ENCODE peak calls at places on chromosomes 7 and 10, in eight cellular contexts. U is GM23338, I is IMR-90, T is pancreas, R is suprapubic skin, Y is fibroblast of pulmonary artery, Z is WERI-Rb-1, M is Panc1. N is an unnamed sample.

GRCh38 chr7:7764515-7765138 is 46.2 kb upstream of the RPA3 start:
- DNase-seq in U (no peak), I (no peak), T (no peak), R (no peak), Y (no peak), Z (no peak), M (no peak), N (no peak)

GRCh38 chr10:4130685-4131084 is 345.7 kb upstream of the KLF6 start:
- DNase-seq in U (no peak), I (no peak), T (no peak), R (no peak), Y (no peak), Z (no peak), M (no peak), N (no peak)

GRCh38 chr7:30445770-30446169 is 32.8 kb downstream of the NOD1 start:
- DNase-seq in U (peak; percentile 74), I (peak; percentile 66), T (peak; percentile 65), R (peak; percentile 88), Y (peak; percentile 72), Z (peak; percentile 19), M (no peak), N (no peak)

GRCh38 chr10:114081911-114082583 is 38.4 kb downstream of the ADRB1 start:
- DNase-seq in U (no peak), I (no peak), T (no peak), R (no peak), Y (no peak), Z (no peak), M (no peak), N (no peak)

GRCh38 chr7:92253251-92253650 is 7.5 kb downstream of the ANKIB1 start:
- DNase-seq in U (no peak), I (no peak), T (no peak), R (no peak), Y (no peak), Z (no peak), M (no peak), N (no peak)

GRCh38 chr7:44278451-44279161 is 46.8 kb downstream of the CAMK2B start:
- DNase-seq in U (no peak), I (peak; percentile 75), T (peak; percentile 2), R (peak; percentile 68), Y (no peak), Z (peak; percentile 4), M (no peak), N (no peak)

GRCh38 chr7:32958046-32959025 is 1.1 kb downstream of the FKBP9 start:
- DNase-seq in U (peak; percentile 46), I (peak; percentile 59), T (no peak), R (peak; percentile 85), Y (peak; percentile 82), Z (no peak), M (no peak), N (no peak)

GRCh38 chr7:130114374-130114773 is 44.0 kb downstream of the KLHDC10 start:
- DNase-seq in U (no peak), I (no peak), T (no peak), R (no peak), Y (no peak), Z (no peak), M (no peak), N (no peak)

GRCh38 chr10:72087969-72088878 is at the start of gene SPOCK2:
- DNase-seq in U (peak; percentile 64), I (no peak), T (no peak), R (peak; percentile 78), Y (no peak), Z (no peak), M (no peak), N (no peak)

GRCh38 chr10:97321032-97321806 is 2.1 kb downstream of the FRAT1 start:
- DNase-seq in U (peak; percentile 79), I (no peak), T (peak; percentile 48), R (no peak), Y (no peak), Z (no peak), M (no peak), N (no peak)

GRCh38 chr10:35005868-35006267 is 84.3 kb downstream of the CUL2 start:
- DNase-seq in U (no peak), I (peak; percentile 98), T (no peak), R (no peak), Y (peak; percentile 99), Z (no peak), M (peak; percentile 94), N (no peak)

GRCh38 chr7:45153238-45153637 is 4.4 kb upstream of the RAMP3 start:
- DNase-seq in U (no peak), I (peak; percentile 4), T (no peak), R (peak; percentile 32), Y (no peak), Z (no peak), M (no peak), N (no peak)

GRCh38 chr7:128113839-128114238 is 82.6 kb upstream of the LRRC4 start:
- DNase-seq in U (no peak), I (no peak), T (no peak), R (peak; percentile 40), Y (no peak), Z (no peak), M (no peak), N (no peak)

GRCh38 chr7:75045881-75046280 is 27.7 kb downstream of the RCC1L start:
- DNase-seq in U (no peak), I (no peak), T (no peak), R (no peak), Y (no peak), Z (peak; percentile 96), M (no peak), N (no peak)

GRCh38 chr7:75042299-75042698 is 31.3 kb downstream of the RCC1L start:
- DNase-seq in U (no peak), I (no peak), T (no peak), R (no peak), Y (no peak), Z (no peak), M (no peak), N (no peak)

GRCh38 chr7:75040512-75040911 is 33.1 kb downstream of the RCC1L start:
- DNase-seq in U (no peak), I (no peak), T (no peak), R (no peak), Y (no peak), Z (peak; percentile 29), M (no peak), N (no peak)

GRCh38 chr7:75039709-75040108 is 33.9 kb downstream of the RCC1L start:
- DNase-seq in U (no peak), I (no peak), T (no peak), R (no peak), Y (no peak), Z (peak; percentile 86), M (no peak), N (no peak)

GRCh38 chr7:75042831-75043703 is 30.5 kb downstream of the RCC1L start:
- DNase-seq in U (no peak), I (no peak), T (no peak), R (no peak), Y (no peak), Z (peak; percentile 42), M (no peak), N (no peak)
- TF ChIP-seq CTCF in U (no peak), I (no peak), T (no peak), R (no peak), Y (no peak), Z (no peak), M (no peak), N (no peak)

GRCh38 chr10:132170561-132171361 is 16.0 kb upstream of the DPYSL4 start:
- DNase-seq in U (no peak), I (no peak), T (no peak), R (no peak), Y (no peak), Z (no peak), M (no peak), N (no peak)
- H3K4me3 ChIP-seq in U (no peak overlapping the region), I (no peak overlapping the region), T (no peak overlapping the region), R (no peak overlapping the region), Y (no peak overlapping the region), Z (no peak overlapping the region), M (no peak overlapping the region), N (no peak overlapping the region)

DNA sequence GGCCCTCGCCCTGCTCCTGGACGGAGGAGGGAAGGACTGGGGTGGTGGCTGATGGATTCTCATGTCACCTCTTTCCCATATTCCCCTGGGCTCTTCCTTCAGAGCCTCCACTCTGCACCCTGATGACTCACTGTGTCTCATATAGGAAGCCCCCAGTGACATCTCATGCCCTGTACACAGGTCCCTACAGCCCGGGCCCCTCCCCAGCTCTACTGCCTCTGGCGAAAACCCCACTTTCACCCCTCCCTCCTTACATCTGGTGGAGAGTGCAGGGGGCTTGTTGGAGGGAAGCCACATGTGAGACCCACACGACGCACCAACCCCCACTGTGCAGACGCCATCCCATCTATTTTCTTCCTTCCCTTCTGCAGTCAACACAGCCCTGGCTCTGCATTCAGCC is 72.8 kb upstream of the ZNF479 start:
- DNase-seq in U (no peak), I (no peak), T (no peak), R (no peak), Y (no peak), Z (no peak), M (no peak), N (no peak)
- TF ChIP-seq CTCF in U (no peak), I (no peak), T (no peak), R (no peak), Y (no peak), Z (no peak), M (no peak), N (no peak)

GRCh38 chr10:70763567-70763966 is 21.6 kb downstream of the TBATA start:
- DNase-seq in U (no peak), I (no peak), T (no peak), R (no peak), Y (no peak), Z (no peak), M (no peak), N (no peak)

GRCh38 chr10:70762441-70763177 is 22.6 kb downstream of the TBATA start:
- DNase-seq in U (no peak), I (no peak), T (no peak), R (no peak), Y (no peak), Z (no peak), M (no peak), N (no peak)

GRCh38 chr10:70761031-70761601 is 24.1 kb downstream of the TBATA start:
- DNase-seq in U (peak; percentile 51), I (no peak), T (no peak), R (no peak), Y (peak; percentile 32), Z (peak; percentile 28), M (no peak), N (no peak)

GRCh38 chr10:70760271-70760787 is 24.8 kb downstream of the TBATA start:
- DNase-seq in U (no peak), I (no peak), T (no peak), R (no peak), Y (no peak), Z (no peak), M (no peak), N (no peak)

GRCh38 chr10:70761727-70762350 is 23.3 kb downstream of the TBATA start:
- DNase-seq in U (no peak), I (no peak), T (no peak), R (no peak), Y (no peak), Z (no peak), M (no peak), N (no peak)
- H3K4me3 ChIP-seq in U (no peak overlapping the region), I (no peak overlapping the region), T (no peak overlapping the region), R (no peak overlapping the region), Y (no peak overlapping the region), Z (no peak overlapping the region), M (no peak overlapping the region), N (no peak overlapping the region)

GRCh38 chr10:23980054-23980453 is 228.9 kb upstream of the KIAA1217 start:
- DNase-seq in U (no peak), I (no peak), T (peak; percentile 22), R (no peak), Y (no peak), Z (no peak), M (no peak), N (no peak)

GRCh38 chr10:23976285-23976684 is 232.7 kb upstream of the KIAA1217 start:
- DNase-seq in U (no peak), I (no peak), T (no peak), R (no peak), Y (no peak), Z (no peak), M (no peak), N (no peak)

GRCh38 chr10:23981520-23982309 is 227.2 kb upstream of the KIAA1217 start:
- DNase-seq in U (peak; percentile 8), I (no peak), T (no peak), R (no peak), Y (no peak), Z (no peak), M (no peak), N (no peak)
- TF ChIP-seq CTCF in U (peak; percentile 36), I (no peak), T (no peak), R (no peak), Y (no peak), Z (no peak), M (peak; percentile 16), N (peak; percentile 29)

N was measured in retinal pigment epithelial cell.